ENCODE peak calls at places on chromosome 15, in four cellular contexts. C is cardiac muscle cell, V is fibroblast of lung, E is astrocyte of the spinal cord. M is an unnamed sample.

GRCh38 chr15:94235041-94235440 is 3.7 kb downstream of the MCTP2 start:
- DNase-seq in V (no peak), E (no peak), C (no peak), M (no peak)

GRCh38 chr15:31488437-31489204 is 162.0 kb downstream of the KLF13 start:
- DNase-seq in E (peak), V (peak), C (peak), M (peak)

GRCh38 chr15:56532766-56533455 is 68.0 kb upstream of the MNS1 start:
- DNase-seq in C (no peak), E (no peak), V (no peak), M (no peak)

GRCh38 chr15:71295242-71296031 is 180.2 kb downstream of the THSD4 start:
- DNase-seq in V (peak), C (peak), E (peak), M (peak)

GRCh38 chr15:41992803-41993190 is 20.4 kb upstream of the EHD4 start:
- DNase-seq in C (no peak), E (no peak), V (no peak), M (no peak)

GRCh38 chr15:79315623-79316328 is 4.9 kb downstream of the TMED3 start:
- DNase-seq in E (no peak), V (no peak), C (no peak), M (no peak)

GRCh38 chr15:100717596-100717995 is 115.2 kb downstream of the ASB7 start:
- DNase-seq in C (no peak), E (no peak), V (no peak), M (no peak)

GRCh38 chr15:40340740-40341400 is at the start of gene CCDC9B:
- DNase-seq in E (peak), V (peak), C (peak), M (peak)

GRCh38 chr15:62087671-62088360 is 21.0 kb downstream of the C2CD4A start:
- DNase-seq in C (peak), V (peak), E (peak), M (peak)

GRCh38 chr15:60528530-60528929 is 49.6 kb upstream of the ICE2 start:
- DNase-seq in C (no peak), V (no peak), E (no peak), M (peak)

GRCh38 chr15:85168642-85169173 is 187.1 kb downstream of the PDE8A start:
- DNase-seq in C (peak), V (peak), E (peak), M (no peak)

GRCh38 chr15:100005715-100006114 is 272.5 kb upstream of the LYSMD4 start:
- DNase-seq in E (no peak), C (no peak), V (no peak), M (no peak)

GRCh38 chr15:75928680-75929608 is 25.3 kb downstream of the FBXO22 start:
- DNase-seq in E (peak), V (peak), C (peak), M (peak)

GRCh38 chr15:28051920-28052633 is 47.0 kb downstream of the OCA2 start:
- DNase-seq in E (no peak), C (no peak), V (no peak), M (no peak)

GRCh38 chr15:95742836-95743235 is 587.7 kb upstream of the NR2F2 start:
- DNase-seq in E (no peak), C (peak), V (no peak), M (peak)

GRCh38 chr15:100330629-100331215 is 11.1 kb downstream of the ADAMTS17 start:
- DNase-seq in C (no peak), E (no peak), V (no peak), M (no peak)

GRCh38 chr15:71610991-71611720 is 199.2 kb upstream of the NR2E3 start:
- DNase-seq in E (no peak), V (no peak), C (no peak), M (no peak)

GRCh38 chr15:68924866-68925599 is 5.3 kb upstream of the SPESP1 start:
- DNase-seq in C (peak), V (peak), E (peak), M (peak)

GRCh38 chr15:77067691-77068367 is 3.1 kb downstream of the TSPAN3 start:
- DNase-seq in V (no peak), C (no peak), E (no peak), M (no peak)

GRCh38 chr15:84638103-84638502 is 16.0 kb downstream of the WDR73 start:
- DNase-seq in C (no peak), E (no peak), V (no peak), M (no peak)

GRCh38 chr15:74830868-74831267 is 4.4 kb downstream of the CPLX3 start:
- DNase-seq in E (no peak), V (no peak), C (no peak), M (no peak)

GRCh38 chr15:96703794-96704550 is 373.5 kb downstream of the NR2F2 start:
- DNase-seq in E (no peak), V (peak), C (no peak), M (no peak)

GRCh38 chr15:98155356-98155755 is 194.9 kb downstream of the ARRDC4 start:
- DNase-seq in V (peak), E (no peak), C (no peak), M (no peak)

GRCh38 chr15:95757171-95757570 is 573.3 kb upstream of the NR2F2 start:
- DNase-seq in E (no peak), V (no peak), C (no peak), M (no peak)

GRCh38 chr15:42148808-42149492 is 7.5 kb downstream of the PLA2G4F start:
- DNase-seq in E (no peak), C (no peak), V (no peak), M (no peak)

GRCh38 chr15:78695849-78696248 is 54.8 kb upstream of the CHRNB4 start:
- DNase-seq in V (no peak), E (no peak), C (no peak), M (no peak)

GRCh38 chr15:32959077-32959476 is 235.4 kb downstream of the FMN1 start:
- DNase-seq in C (peak), E (peak), V (peak), M (peak)

GRCh38 chr15:92901053-92901761 is 1.1 kb downstream of the CHD2 start:
- DNase-seq in V (peak), C (peak), E (peak), M (no peak)

GRCh38 chr15:57595011-57595866 is 3.5 kb downstream of the MYZAP start:
- DNase-seq in E (no peak), C (no peak), V (no peak), M (no peak)

GRCh38 chr15:78702609-78703332 is 61.8 kb upstream of the CHRNB4 start:
- DNase-seq in C (no peak), E (no peak), V (no peak), M (no peak)

GRCh38 chr15:73782339-73782979 is 29.3 kb upstream of the INSYN1 start:
- DNase-seq in E (no peak), C (no peak), V (no peak), M (no peak)

GRCh38 chr15:73786518-73786917 is 33.4 kb upstream of the INSYN1 start:
- DNase-seq in V (no peak), E (no peak), C (no peak), M (no peak)

GRCh38 chr15:73784299-73784698 is 31.1 kb upstream of the INSYN1 start:
- DNase-seq in V (no peak), E (no peak), C (no peak), M (no peak)

GRCh38 chr15:73777741-73778140 is 24.6 kb upstream of the INSYN1 start:
- DNase-seq in V (no peak), E (no peak), C (no peak), M (no peak)

GRCh38 chr15:73781038-73781925 is 28.1 kb upstream of the INSYN1 start:
- DNase-seq in C (peak), E (no peak), V (peak), M (peak)
- TF ChIP-seq CTCF in C (peak), E (peak), V (peak), M (peak)

GRCh38 chr15:51266548-51266947 is 71.8 kb downstream of the CYP19A1 start:
- DNase-seq in V (no peak), C (no peak), E (no peak), M (no peak)
- H3K4me3 ChIP-seq in V (no peak), C (no peak), E (peak), M (peak)

GRCh38 chr15:52464040-52464439 is 64.6 kb downstream of the MYO5A start:
- DNase-seq in V (no peak), C (no peak), E (no peak), M (no peak)

GRCh38 chr15:52466134-52466701 is 62.5 kb downstream of the MYO5A start:
- DNase-seq in E (no peak), C (no peak), V (no peak), M (no peak)

GRCh38 chr15:52464478-52464877 is 64.2 kb downstream of the MYO5A start:
- DNase-seq in C (no peak), E (no peak), V (no peak), M (no peak)

GRCh38 chr15:52462806-52463360 is 65.8 kb downstream of the MYO5A start:
- DNase-seq in C (no peak), E (no peak), V (no peak), M (no peak)

GRCh38 chr15:52463638-52464037 is 65.0 kb downstream of the MYO5A start:
- DNase-seq in V (no peak), E (no peak), C (peak), M (peak)
- TF ChIP-seq CTCF in V (no peak), E (peak), C (no peak), M (peak)

DNA sequence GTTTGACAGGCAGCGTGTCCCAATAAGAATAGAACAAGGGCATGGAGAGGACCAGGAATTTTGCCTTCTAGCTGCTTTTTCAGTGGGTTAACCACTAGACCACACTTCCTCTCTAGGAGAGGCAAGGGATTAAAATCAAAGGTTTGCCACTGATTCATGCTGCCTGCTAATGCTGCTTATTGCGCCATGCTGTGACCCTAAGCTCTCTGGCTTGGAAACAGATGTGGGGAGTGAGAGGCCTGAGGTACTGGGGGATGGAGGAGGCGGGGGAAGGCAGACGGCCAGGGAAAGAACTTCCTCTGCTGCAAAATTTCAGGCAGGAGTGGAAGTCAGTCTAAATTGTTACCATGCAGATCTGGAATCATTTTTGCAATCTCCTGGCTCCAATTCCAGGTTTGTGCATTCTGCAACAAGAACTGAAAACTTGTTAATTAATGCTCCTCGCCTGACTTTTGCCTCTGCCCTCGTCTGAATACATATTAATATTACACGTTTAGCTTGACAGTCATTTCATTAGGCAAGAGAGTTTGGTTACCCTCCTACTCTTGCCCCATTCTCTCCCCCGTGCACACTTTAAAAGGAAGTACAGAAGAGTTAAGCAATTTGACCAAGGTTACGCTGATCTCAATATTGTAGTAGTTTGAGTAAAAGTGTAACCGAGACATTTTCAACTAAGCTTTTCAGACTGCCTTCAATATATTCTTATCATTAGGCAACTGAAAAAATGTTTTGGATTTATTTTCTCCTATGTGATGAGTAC is 121.7 kb upstream of the SPRED1 start:
- DNase-seq in V (peak), C (peak), E (peak), M (peak)
- H3K4me3 ChIP-seq in V (peak), C (no peak), E (no peak), M (peak)

GRCh38 chr15:89828324-89829145 is 13.9 kb upstream of the ANPEP start:
- DNase-seq in E (peak), V (peak), C (peak), M (peak)
- TF ChIP-seq CTCF in E (no peak), V (peak), C (no peak), M (no peak)

GRCh38 chr15:67512140-67512539 is 8.8 kb upstream of the C15orf61 start:
- DNase-seq in C (no peak), E (no peak), V (no peak), M (no peak)
- H3K4me3 ChIP-seq in C (no peak), E (no peak), V (no peak), M (no peak)

GRCh38 chr15:22885105-22885504 is 46.6 kb downstream of the NIPA2 start:
- DNase-seq in E (no peak), C (no peak), V (no peak), M (no peak)

GRCh38 chr15:22881739-22882440 is 43.4 kb downstream of the NIPA2 start:
- DNase-seq in E (no peak), V (no peak), C (no peak), M (no peak)

GRCh38 chr15:22887157-22887951 is 48.9 kb downstream of the NIPA2 start:
- DNase-seq in E (peak), V (peak), C (peak), M (peak)

GRCh38 chr15:22883196-22883595 is 44.7 kb downstream of the NIPA2 start:
- DNase-seq in C (no peak), V (no peak), E (no peak), M (no peak)

DNA sequence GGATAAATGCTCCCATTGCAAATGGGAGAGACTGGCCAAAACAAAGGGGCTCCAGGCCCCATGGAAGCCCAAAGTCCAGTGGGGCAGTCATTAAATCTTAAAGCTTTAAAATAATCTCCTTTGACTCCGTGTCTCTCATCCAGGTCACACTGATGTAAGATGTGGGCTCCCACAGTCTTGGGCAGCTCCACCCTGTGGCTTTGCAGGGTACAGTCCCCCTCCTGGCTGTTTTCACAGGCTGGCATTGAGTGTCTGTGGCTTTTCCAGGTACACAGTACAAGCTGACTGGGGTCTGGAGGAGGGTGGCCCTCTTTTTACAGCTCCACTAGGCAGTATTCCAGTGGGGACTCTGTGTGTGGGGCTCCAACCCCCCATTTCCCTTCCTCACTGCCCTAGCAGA is 45.9 kb downstream of the NIPA2 start:
- DNase-seq in C (no peak), V (no peak), E (no peak), M (no peak)
- TF ChIP-seq CTCF in C (peak), V (no peak), E (peak), M (peak)

M was measured in fibroblast of pulmonary artery.